ENCODE peak calls at places on chromosomes 5 and 9, in eight cellular contexts. J is IMR-90, H is HCT116, N is erythroblast, Q is uterus, O is right lobe of liver, L is body of pancreas, R is lower leg skin. P is an unnamed sample.

GRCh38 chr9:118148990-118149389 is 444.8 kb downstream of the TLR4 start:
- DNase-seq in J (no peak), H (no peak), N (no peak), Q (no peak), O (no peak), L (no peak), R (no peak), P (no peak)

GRCh38 chr9:9912459-9912858 is 700.3 kb downstream of the PTPRD start:
- DNase-seq in J (no peak), H (no peak), N (no peak), Q (no peak), O (no peak), L (no peak), R (no peak), P (no peak)

GRCh38 chr5:147519380-147519779 is 9.5 kb upstream of the DPYSL3 start:
- DNase-seq in J (no peak), H (no peak), N (no peak), Q (no peak), O (no peak), L (no peak), R (no peak), P (no peak)

GRCh38 chr5:119743927-119744326 is 114.6 kb downstream of the FAM170A start:
- DNase-seq in J (peak), H (peak), N (peak), Q (no peak), O (no peak), L (peak), R (no peak), P (no peak)

GRCh38 chr5:56279979-56280378 is 46.8 kb upstream of the ANKRD55 start:
- DNase-seq in J (peak), H (no peak), N (no peak), Q (no peak), O (no peak), L (no peak), R (no peak), P (peak)

GRCh38 chr5:83724001-83724400 is 3.3 kb upstream of the HAPLN1 start:
- DNase-seq in J (no peak), H (no peak), N (no peak), Q (no peak), O (no peak), L (no peak), R (no peak), P (no peak)

GRCh38 chr5:177601126-177601525 is 1.2 kb downstream of the B4GALT7 start:
- DNase-seq in J (no peak), H (no peak), N (no peak), Q (no peak), O (no peak), L (no peak), R (no peak), P (no peak)

GRCh38 chr5:73454379-73455036 is 5.9 kb upstream of the FOXD1 start:
- DNase-seq in J (peak), H (peak), N (peak), Q (no peak), O (no peak), L (peak), R (no peak), P (no peak)

GRCh38 chr9:22682536-22683392 is 236.1 kb downstream of the DMRTA1 start:
- DNase-seq in J (peak), H (no peak), N (no peak), Q (peak), O (no peak), L (no peak), R (no peak), P (peak)

GRCh38 chr5:132466453-132467291 is 23.9 kb downstream of the IRF1 start:
- DNase-seq in J (peak), H (no peak), N (peak), Q (no peak), O (peak), L (no peak), R (no peak), P (no peak)

GRCh38 chr9:86575825-86576488 is 221.7 kb upstream of the TUT7 start:
- DNase-seq in J (no peak), H (no peak), N (no peak), Q (peak), O (no peak), L (no peak), R (no peak), P (no peak)

GRCh38 chr9:122444366-122444765 is 33.4 kb downstream of the OR1J1 start:
- DNase-seq in J (peak), H (no peak), N (no peak), Q (no peak), O (no peak), L (no peak), R (no peak), P (no peak)

GRCh38 chr5:107092695-107093094 is 578.0 kb downstream of the EFNA5 start:
- DNase-seq in J (no peak), H (no peak), N (no peak), Q (no peak), O (no peak), L (no peak), R (no peak), P (peak)

GRCh38 chr9:69223605-69224004 is 49.5 kb downstream of the TJP2 start:
- DNase-seq in J (peak), H (peak), N (peak), Q (no peak), O (no peak), L (no peak), R (no peak), P (peak)

GRCh38 chr5:151676719-151677118 is 10.0 kb downstream of the SPARC start:
- DNase-seq in J (no peak), H (no peak), N (no peak), Q (no peak), O (no peak), L (no peak), R (no peak), P (no peak)

GRCh38 chr9:27714388-27714787 is 141.1 kb upstream of the C9orf72 start:
- DNase-seq in J (no peak), H (no peak), N (no peak), Q (no peak), O (no peak), L (no peak), R (no peak), P (no peak)
- TF ChIP-seq POLR2A in J (no peak), H (no peak), N (no peak), Q (no peak), O (no peak), L (no peak), R (no peak), P (no peak)

DNA sequence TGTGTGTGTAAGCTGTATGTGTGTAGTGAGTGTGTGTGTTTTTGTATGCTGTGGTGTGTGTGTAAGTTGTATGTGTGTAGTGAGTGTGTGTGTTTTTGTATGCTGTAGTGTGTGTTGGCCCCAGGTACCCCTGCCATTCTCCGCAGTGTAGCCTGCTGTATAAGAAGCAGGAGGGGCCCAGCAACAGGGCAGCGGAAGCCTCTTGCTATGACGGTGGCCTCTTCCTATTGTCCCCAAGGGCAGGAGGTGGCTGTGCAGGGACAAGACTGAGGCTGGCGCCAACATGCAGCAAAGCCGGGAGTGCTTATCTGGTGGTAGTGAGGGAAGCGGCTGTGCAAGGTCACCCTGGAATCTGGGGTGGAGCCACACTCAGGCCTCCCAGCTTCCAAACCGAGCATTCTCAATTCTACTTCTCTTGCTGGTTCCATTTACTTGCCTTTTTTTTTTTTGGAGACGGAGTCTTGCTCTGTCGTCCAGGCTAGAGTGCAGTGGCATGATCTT is 5.1 kb downstream of the SPAAR start:
- DNase-seq in J (peak), H (no peak), N (no peak), Q (no peak), O (peak), L (peak), R (no peak), P (no peak)
- TF ChIP-seq POLR2A in J (no peak), H (no peak), N (no peak), Q (no peak), O (no peak), L (no peak), R (no peak), P (no peak)

GRCh38 chr9:37032713-37033112 is 1.4 kb downstream of the PAX5 start:
- DNase-seq in J (no peak), H (no peak), N (no peak), Q (no peak), O (no peak), L (no peak), R (no peak), P (no peak)
- TF ChIP-seq POLR2A in J (no peak), H (no peak), N (no peak), Q (no peak), O (no peak), L (no peak), R (no peak), P (no peak)

GRCh38 chr9:123928471-123929176 is 1.3 kb downstream of the DENND1A start:
- DNase-seq in J (peak), H (no peak), N (peak), Q (no peak), O (no peak), L (no peak), R (no peak), P (no peak)

GRCh38 chr9:123926986-123927385 is 2.9 kb downstream of the DENND1A start:
- DNase-seq in J (no peak), H (no peak), N (no peak), Q (no peak), O (no peak), L (no peak), R (no peak), P (no peak)

GRCh38 chr9:123927625-123928308 is 2.2 kb downstream of the DENND1A start:
- DNase-seq in J (peak), H (no peak), N (peak), Q (no peak), O (no peak), L (no peak), R (no peak), P (peak)

GRCh38 chr9:123929870-123930831 is at the start of gene DENND1A:
- DNase-seq in J (peak), H (peak), N (peak), Q (peak), O (peak), L (peak), R (peak), P (peak)

GRCh38 chr9:123929177-123929869 is 603 bp downstream of the DENND1A start:
- DNase-seq in J (no peak), H (no peak), N (peak), Q (no peak), O (peak), L (no peak), R (no peak), P (peak)
- TF ChIP-seq POLR2A in J (no peak), H (no peak), N (peak), Q (no peak), O (no peak), L (no peak), R (no peak), P (no peak)